ENCODE peak calls at places on chromosomes 6 and 20, in ten cellular contexts. Y is A549, C is sigmoid colon, R is MM.1S, P is pancreas, U is lower lobe of right lung, F is hepatocyte, O is IMR-90, S is psoas muscle, G is uterus. N is an unnamed sample. For H3K4me1, the result is how much of the 10 kb centered on the place peaks cover.

GRCh38 chr6:138818496-138819194 is 22.8 kb downstream of the ECT2L start:
- DNase-seq in U (no peak), Y (no peak), S (no peak), C (no peak), G (no peak), F (no peak), R (no peak), P (no peak), O (no peak), N (no peak)

GRCh38 chr20:23143098-23143497 is 57.0 kb upstream of the CD93 start:
- DNase-seq in F (peak), C (peak), Y (peak), R (no peak), U (peak), G (peak), P (peak), S (peak), O (peak), N (no peak)

GRCh38 chr6:167707686-167708500 is 118.8 kb upstream of the AFDN start:
- DNase-seq in U (no peak), P (no peak), C (no peak), R (no peak), O (no peak), F (no peak), S (no peak), Y (no peak), G (no peak), N (peak)

GRCh38 chr20:53890434-53891305 is 179.7 kb downstream of the BCAS1 start:
- DNase-seq in U (no peak), G (no peak), R (no peak), Y (no peak), P (no peak), F (no peak), C (no peak), O (no peak), S (no peak), N (no peak)

GRCh38 chr20:1388706-1389483 is 4.0 kb downstream of the FKBP1A start:
- DNase-seq in P (no peak), R (no peak), U (no peak), C (no peak), F (no peak), Y (no peak), G (no peak), O (no peak), S (no peak), N (no peak)

GRCh38 chr6:158514991-158515390 is 44.9 kb upstream of the TMEM181 start:
- DNase-seq in O (no peak), G (no peak), R (no peak), Y (no peak), P (no peak), C (no peak), F (no peak), S (no peak), U (no peak), N (no peak)

GRCh38 chr6:138272543-138273305 is 54.4 kb upstream of the PBOV1 start:
- DNase-seq in O (peak), R (no peak), U (no peak), P (no peak), Y (no peak), F (no peak), S (no peak), G (no peak), C (no peak), N (no peak)

GRCh38 chr20:46650575-46651090 is 626 bp downstream of the SLC13A3 start:
- DNase-seq in S (no peak), R (no peak), G (no peak), F (no peak), U (no peak), C (no peak), Y (no peak), P (no peak), O (no peak), N (no peak)

GRCh38 chr6:153002613-153003293 is at the start of gene MTRF1L:
- DNase-seq in Y (peak), O (peak), F (peak), U (peak), G (peak), P (peak), R (peak), S (peak), C (peak), N (peak)

GRCh38 chr6:33633462-33634158 is 12.5 kb downstream of the ITPR3 start:
- DNase-seq in R (peak), Y (peak), P (peak), S (peak), G (peak), C (peak), O (peak), F (peak), U (peak), N (peak)

GRCh38 chr6:111831408-111831807 is 41.8 kb downstream of the FYN start:
- DNase-seq in C (no peak), G (no peak), F (no peak), O (no peak), Y (no peak), R (no peak), S (no peak), U (no peak), P (no peak), N (no peak)

GRCh38 chr6:72272958-72273357 is 348.9 kb upstream of the KCNQ5 start:
- DNase-seq in R (no peak), S (no peak), Y (no peak), C (no peak), O (peak), U (no peak), F (no peak), P (no peak), G (no peak), N (no peak)

GRCh38 chr6:104887350-104887749 is 27.6 kb upstream of the HACE1 start:
- DNase-seq in G (no peak), Y (no peak), F (peak), U (no peak), R (peak), C (no peak), P (no peak), S (no peak), O (peak), N (no peak)

GRCh38 chr20:17685168-17685567 is 3.1 kb upstream of the RRBP1 start:
- DNase-seq in S (no peak), C (no peak), Y (no peak), U (no peak), R (no peak), O (no peak), G (no peak), P (no peak), F (no peak), N (no peak)

GRCh38 chr20:38680492-38681118 is 43.7 kb upstream of the SLC32A1 start:
- DNase-seq in S (no peak), P (no peak), C (no peak), R (peak), O (peak), U (no peak), F (peak), Y (no peak), G (no peak), N (no peak)

GRCh38 chr6:90890681-90891337 is 303.9 kb upstream of the MAP3K7 start:
- DNase-seq in C (no peak), P (no peak), O (no peak), Y (no peak), U (no peak), S (no peak), F (peak), R (no peak), G (no peak), N (no peak)

GRCh38 chr6:112337209-112337638 is 9.9 kb upstream of the RFPL4B start:
- DNase-seq in Y (peak), R (no peak), C (peak), P (peak), O (peak), G (peak), F (peak), U (no peak), S (peak), N (no peak)

GRCh38 chr20:45798935-45799642 is 7.3 kb downstream of the DNTTIP1 start:
- DNase-seq in F (peak), O (peak), U (peak), S (peak), Y (peak), G (peak), P (peak), C (no peak), R (peak), N (no peak)

GRCh38 chr20:18541741-18542140 is 25.5 kb upstream of the SMIM26 start:
- DNase-seq in Y (no peak), G (no peak), F (no peak), S (no peak), P (no peak), C (no peak), R (no peak), U (no peak), O (no peak), N (no peak)

GRCh38 chr6:22925304-22925835 is 356.0 kb downstream of the HDGFL1 start:
- DNase-seq in G (no peak), C (no peak), R (no peak), F (no peak), P (no peak), O (no peak), S (no peak), U (no peak), Y (no peak), N (no peak)

GRCh38 chr20:61808497-61808896 is 257.2 kb downstream of the TAF4 start:
- DNase-seq in C (no peak), S (no peak), G (no peak), U (peak), Y (no peak), P (no peak), R (no peak), F (no peak), O (no peak), N (peak)

GRCh38 chr6:46749731-46750130 is 3.0 kb downstream of the ANKRD66 start:
- DNase-seq in C (no peak), O (no peak), P (no peak), F (no peak), U (no peak), Y (no peak), G (no peak), R (no peak), S (no peak), N (no peak)

GRCh38 chr6:141988954-141989705 is 143.6 kb upstream of the GJE1 start:
- DNase-seq in F (peak), Y (peak), O (peak), S (no peak), U (no peak), R (peak), P (no peak), C (no peak), G (no peak), N (no peak)

GRCh38 chr20:63980317-63980805 is 571 bp upstream of the PRPF6 start:
- DNase-seq in S (no peak), U (no peak), C (no peak), P (no peak), F (peak), O (no peak), Y (no peak), R (no peak), G (no peak), N (no peak)

GRCh38 chr20:210809-211502 is 16.1 kb upstream of the DEFB129 start:
- DNase-seq in Y (no peak), U (no peak), P (no peak), O (no peak), S (no peak), F (no peak), C (no peak), G (no peak), R (no peak), N (no peak)

GRCh38 chr6:98581725-98582124 is 252.6 kb upstream of the POU3F2 start:
- DNase-seq in U (no peak), P (no peak), F (no peak), G (no peak), R (no peak), Y (no peak), O (no peak), S (no peak), C (no peak), N (no peak)

GRCh38 chr20:56429941-56430340 is 17.9 kb downstream of the CASS4 start:
- DNase-seq in S (no peak), R (no peak), P (no peak), C (no peak), O (no peak), G (no peak), U (no peak), F (no peak), Y (no peak), N (no peak)

GRCh38 chr6:166456360-166457156 is 73.8 kb upstream of the MPC1 start:
- DNase-seq in Y (no peak), R (peak), U (no peak), S (no peak), P (no peak), G (peak), O (peak), C (no peak), F (no peak), N (no peak)
- TF ChIP-seq CTCF in Y (no peak), R (peak), U (peak), S (peak), P (no peak), G (peak), O (peak), C (no peak), F (peak), N (peak)

GRCh38 chr6:68169922-68170321 is 465.2 kb upstream of the ADGRB3 start:
- DNase-seq in U (no peak), G (no peak), R (no peak), O (no peak), S (no peak), C (no peak), P (no peak), F (no peak), Y (no peak), N (no peak)
- H3K27ac ChIP-seq in U (no peak), G (no peak), R (no peak), O (no peak), S (no peak), C (no peak), P (no peak), F (no peak), Y (no peak), N (no peak)

GRCh38 chr20:37378420-37378784 is 32.5 kb downstream of the SRC start:
- DNase-seq in U (no peak), R (no peak), P (no peak), F (no peak), Y (no peak), S (no peak), G (no peak), C (no peak), O (no peak), N (no peak)

GRCh38 chr20:37381621-37382538 is 35.9 kb downstream of the SRC start:
- DNase-seq in G (no peak), C (peak), S (no peak), Y (no peak), F (no peak), P (no peak), O (no peak), U (peak), R (no peak), N (peak)

GRCh38 chr20:37380864-37381579 is 35.1 kb downstream of the SRC start:
- DNase-seq in C (peak), O (no peak), Y (no peak), U (peak), G (no peak), F (no peak), S (no peak), R (no peak), P (no peak), N (peak)

GRCh38 chr20:37378785-37379598 is 33.1 kb downstream of the SRC start:
- DNase-seq in P (no peak), Y (peak), S (no peak), G (no peak), U (peak), O (peak), F (no peak), R (no peak), C (peak), N (peak)

GRCh38 chr20:37379967-37380828 is 34.3 kb downstream of the SRC start:
- DNase-seq in U (peak), C (peak), O (peak), R (no peak), F (peak), S (no peak), P (no peak), Y (peak), G (no peak), N (peak)
- H3K4me1 ChIP-seq in U (under half), C (under half), O (under half), R (under half), F (under half), S (under half), P (under half), Y (half or more), G (under half), N (under half)

GRCh38 chr6:10343320-10343719 is 71.6 kb downstream of the TFAP2A start:
- DNase-seq in Y (no peak), S (no peak), R (no peak), O (no peak), P (no peak), G (no peak), F (no peak), C (no peak), U (no peak), N (no peak)
- TF ChIP-seq CTCF in Y (no peak), S (no peak), R (no peak), O (no peak), P (no peak), G (no peak), F (no peak), C (no peak), U (no peak), N (no peak)